ENCODE peak calls at places on chromosomes 7 and 10, in eight cellular contexts. I is HepG2, V is gastrocnemius medialis, F is transverse colon, W is uterus, Y is testis, T is Peyer's patch, C is body of pancreas. N is an unnamed sample.

GRCh38 chr7:143975617-143976016 is 21.0 kb downstream of the OR2F1 start:
- DNase-seq in I (peak; percentile 63), V (no peak), F (no peak), W (no peak), Y (no peak), T (no peak), C (no peak), N (no peak)

GRCh38 chr10:29140991-29141390 is 147.9 kb upstream of the LYZL1 start:
- DNase-seq in I (no peak), V (no peak), F (no peak), W (no peak), Y (no peak), T (no peak), C (no peak), N (no peak)

GRCh38 chr7:79096361-79096805 is 357.1 kb downstream of the MAGI2 start:
- DNase-seq in I (no peak), V (no peak), F (no peak), W (no peak), Y (no peak), T (no peak), C (no peak), N (no peak)

GRCh38 chr10:85492684-85493083 is 873.9 kb downstream of the GRID1 start:
- DNase-seq in I (no peak), V (no peak), F (no peak), W (no peak), Y (no peak), T (no peak), C (no peak), N (no peak)

GRCh38 chr7:84536256-84536870 is 341.8 kb upstream of the SEMA3A start:
- DNase-seq in I (no peak), V (no peak), F (no peak), W (no peak), Y (no peak), T (no peak), C (no peak), N (no peak)

GRCh38 chr7:47102442-47102841 is 479.5 kb downstream of the TNS3 start:
- DNase-seq in I (no peak), V (no peak), F (no peak), W (no peak), Y (no peak), T (no peak), C (no peak), N (peak; percentile 57)

GRCh38 chr10:80195046-80195574 is 10.2 kb downstream of the ANXA11 start:
- DNase-seq in I (no peak), V (no peak), F (no peak), W (no peak), Y (no peak), T (no peak), C (peak; percentile 63), N (no peak)

GRCh38 chr7:116630932-116631449 is 41.0 kb upstream of the MET start:
- DNase-seq in I (peak; percentile 60), V (peak; percentile 97), F (peak; percentile 88), W (no peak), Y (no peak), T (peak; percentile 87), C (peak; percentile 94), N (no peak)

GRCh38 chr7:22269963-22270362 is 87.0 kb downstream of the RAPGEF5 start:
- DNase-seq in I (peak; percentile 45), V (no peak), F (peak; percentile 87), W (no peak), Y (no peak), T (peak; percentile 66), C (peak; percentile 79), N (no peak)

GRCh38 chr7:84105582-84105981 is 89.0 kb downstream of the SEMA3A start:
- DNase-seq in I (no peak), V (no peak), F (no peak), W (no peak), Y (no peak), T (no peak), C (no peak), N (no peak)

GRCh38 chr7:44767912-44768662 is 19.4 kb downstream of the ZMIZ2 start:
- DNase-seq in I (no peak), V (peak; percentile 71), F (peak; percentile 85), W (peak; percentile 83), Y (peak; percentile 75), T (peak; percentile 69), C (peak; percentile 91), N (no peak)

GRCh38 chr10:101905241-101905640 is 61.6 kb upstream of the KCNIP2 start:
- DNase-seq in I (no peak), V (no peak), F (no peak), W (no peak), Y (no peak), T (no peak), C (no peak), N (no peak)

GRCh38 chr10:101903827-101904520 is 60.4 kb upstream of the KCNIP2 start:
- DNase-seq in I (no peak), V (no peak), F (peak; percentile 13), W (no peak), Y (no peak), T (no peak), C (no peak), N (no peak)

GRCh38 chr10:101897633-101898032 is 54.0 kb upstream of the KCNIP2 start:
- DNase-seq in I (no peak), V (no peak), F (no peak), W (no peak), Y (no peak), T (no peak), C (peak; percentile 62), N (no peak)

GRCh38 chr10:101902032-101902799 is 58.6 kb upstream of the KCNIP2 start:
- DNase-seq in I (no peak), V (no peak), F (no peak), W (no peak), Y (no peak), T (no peak), C (no peak), N (no peak)

GRCh38 chr10:101901340-101901739 is 57.7 kb upstream of the KCNIP2 start:
- DNase-seq in I (no peak), V (no peak), F (no peak), W (no peak), Y (no peak), T (no peak), C (no peak), N (no peak)
- TF ChIP-seq POLR2A in I (no peak), V (no peak), F (no peak), W (no peak), Y (no peak), T (no peak), C (no peak), N (no peak)

GRCh38 chr10:70815504-70816219 is at the start of gene SGPL1:
- DNase-seq in I (peak; percentile 63), V (peak; percentile 75), F (peak; percentile 90), W (peak; percentile 80), Y (peak; percentile 92), T (peak; percentile 93), C (peak; percentile 92), N (peak; percentile 92)
- TF ChIP-seq POLR2A in I (peak; percentile 52), V (peak; percentile 65), F (peak; percentile 52), W (peak; percentile 44), Y (no peak), T (peak; percentile 66), C (peak; percentile 67), N (no peak)

DNA sequence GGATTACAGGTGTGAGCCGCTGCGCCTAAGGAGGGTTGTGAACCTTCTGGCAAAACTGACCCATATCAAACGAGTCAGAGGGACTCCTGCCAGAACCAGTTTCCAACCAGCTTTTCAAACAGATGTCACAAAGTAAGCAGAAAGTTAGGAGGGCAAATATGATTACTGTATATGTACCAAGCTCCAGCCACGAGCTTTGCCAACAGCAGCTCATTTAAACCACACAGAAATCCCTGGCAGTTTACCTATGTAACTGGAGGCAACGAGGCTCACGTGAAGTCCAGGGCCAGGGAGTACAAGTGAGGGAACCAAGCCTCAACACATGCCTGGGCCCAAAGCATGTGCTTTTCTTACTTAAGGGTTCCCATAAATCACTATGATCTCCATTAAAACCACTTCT is 12.5 kb upstream of the DAGLB start:
- DNase-seq in I (no peak), V (no peak), F (no peak), W (no peak), Y (no peak), T (no peak), C (peak; percentile 83), N (no peak)
- TF ChIP-seq POLR2A in I (peak; percentile 48), V (no peak), F (no peak), W (no peak), Y (no peak), T (no peak), C (no peak), N (no peak)

GRCh38 chr7:129054438-129055293 is at the start of gene TNPO3:
- DNase-seq in I (peak; percentile 88), V (peak; percentile 94), F (peak; percentile 96), W (peak; percentile 94), Y (peak; percentile 96), T (peak; percentile 95), C (peak; percentile 95), N (peak; percentile 99)

GRCh38 chr7:129053938-129054437 is 923 bp downstream of the TNPO3 start:
- DNase-seq in I (no peak), V (no peak), F (no peak), W (no peak), Y (no peak), T (no peak), C (no peak), N (no peak)

GRCh38 chr7:129055861-129056464 is 1.1 kb upstream of the TNPO3 start:
- DNase-seq in I (no peak), V (no peak), F (no peak), W (no peak), Y (peak; percentile 25), T (no peak), C (no peak), N (no peak)

GRCh38 chr7:129052441-129052840 is 2.5 kb downstream of the TNPO3 start:
- DNase-seq in I (no peak), V (no peak), F (no peak), W (no peak), Y (no peak), T (no peak), C (no peak), N (no peak)

DNA sequence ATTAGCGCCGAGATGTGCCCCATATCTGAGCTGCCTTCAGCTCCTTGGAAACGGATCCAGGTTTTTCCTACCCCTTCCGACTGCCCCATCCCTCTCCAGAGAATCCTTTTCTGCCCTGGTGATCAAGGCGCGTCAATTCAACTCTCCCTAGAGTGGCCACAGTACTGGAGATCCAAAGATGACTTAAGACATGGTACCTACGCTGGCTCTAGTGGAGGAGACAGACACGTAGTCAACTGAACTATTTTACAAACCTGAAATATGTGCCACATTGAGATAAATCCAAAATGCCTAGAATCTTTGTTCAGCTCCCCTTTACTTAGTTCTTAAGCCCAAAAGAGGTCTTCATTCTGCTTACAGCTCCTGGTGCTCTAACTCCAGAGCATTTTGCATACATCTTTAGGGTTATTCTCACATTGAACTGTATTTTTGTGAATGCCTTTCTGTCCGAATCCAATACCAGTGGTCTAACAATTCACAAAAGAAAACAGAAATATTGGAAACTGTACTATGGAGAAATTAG is 444 bp upstream of the TNPO3 start:
- DNase-seq in I (no peak), V (no peak), F (no peak), W (no peak), Y (no peak), T (no peak), C (no peak), N (no peak)
- TF ChIP-seq POLR2A in I (no peak), V (no peak), F (no peak), W (no peak), Y (no peak), T (peak; percentile 35), C (no peak), N (no peak)